ENCODE peak calls at places on chromosome 9, in nine cellular contexts. One of them, this sample, is unnamed.

GRCh38 chr9:77291714-77292113 is 114.4 kb downstream of the VPS13A start:
- DNase-seq in endothelial cell: peak; percentile 17
- DNase-seq in GM03348: peak; percentile 42
- DNase-seq in GM18507: no peak
- DNase-seq in BJ: no peak
- DNase-seq in HFF-Myc: peak; percentile 16
- DNase-seq in aorta: no peak
- DNase-seq in stimulated activated CD8-positive, alpha-beta memory T cell treated with anti-CD3 and anti-CD28 coated beads, Interleukin-15, amount 100 ng/mL, for 24 hours: no peak
- DNase-seq in KBM-7: peak; percentile 44
- DNase-seq in this sample: peak; percentile 40

GRCh38 chr9:120032639-120033038 is 547.3 kb downstream of the CDK5RAP2 start:
- DNase-seq in GM03348: peak; percentile 17
- DNase-seq in BJ: no peak
- DNase-seq in GM18507: no peak
- DNase-seq in stimulated activated CD8-positive, alpha-beta memory T cell treated with anti-CD3 and anti-CD28 coated beads, Interleukin-15, amount 100 ng/mL, for 24 hours: no peak
- DNase-seq in aorta: no peak
- DNase-seq in HFF-Myc: no peak
- DNase-seq in KBM-7: peak; percentile 3
- DNase-seq in endothelial cell: peak; percentile 34
- DNase-seq in this sample: peak; percentile 64

GRCh38 chr9:127873223-127873691 is 4.2 kb downstream of the AK1 start:
- DNase-seq in GM18507: no peak
- DNase-seq in stimulated activated CD8-positive, alpha-beta memory T cell treated with anti-CD3 and anti-CD28 coated beads, Interleukin-15, amount 100 ng/mL, for 24 hours: no peak
- DNase-seq in GM03348: no peak
- DNase-seq in aorta: no peak
- DNase-seq in BJ: no peak
- DNase-seq in KBM-7: no peak
- DNase-seq in HFF-Myc: no peak
- DNase-seq in endothelial cell: no peak
- DNase-seq in this sample: no peak

GRCh38 chr9:136588663-136589464 is 43.0 kb upstream of the NOTCH1 start:
- DNase-seq in stimulated activated CD8-positive, alpha-beta memory T cell treated with anti-CD3 and anti-CD28 coated beads, Interleukin-15, amount 100 ng/mL, for 24 hours: no peak
- DNase-seq in HFF-Myc: no peak
- DNase-seq in aorta: no peak
- DNase-seq in GM18507: no peak
- DNase-seq in BJ: no peak
- DNase-seq in GM03348: no peak
- DNase-seq in KBM-7: no peak
- DNase-seq in endothelial cell: peak; percentile 44
- DNase-seq in this sample: no peak

GRCh38 chr9:93119953-93120845 is 13.9 kb downstream of the NINJ1 start:
- DNase-seq in stimulated activated CD8-positive, alpha-beta memory T cell treated with anti-CD3 and anti-CD28 coated beads, Interleukin-15, amount 100 ng/mL, for 24 hours: no peak
- DNase-seq in endothelial cell: no peak
- DNase-seq in HFF-Myc: peak; percentile 55
- DNase-seq in GM03348: peak; percentile 74
- DNase-seq in GM18507: peak; percentile 66
- DNase-seq in aorta: peak; percentile 98
- DNase-seq in KBM-7: peak; percentile 88
- DNase-seq in BJ: peak; percentile 49
- DNase-seq in this sample: peak; percentile 93

GRCh38 chr9:136995772-136996308 is 528 bp downstream of the CLIC3 start:
- DNase-seq in KBM-7: no peak
- DNase-seq in BJ: no peak
- DNase-seq in HFF-Myc: no peak
- DNase-seq in aorta: no peak
- DNase-seq in GM18507: no peak
- DNase-seq in GM03348: peak; percentile 74
- DNase-seq in stimulated activated CD8-positive, alpha-beta memory T cell treated with anti-CD3 and anti-CD28 coated beads, Interleukin-15, amount 100 ng/mL, for 24 hours: no peak
- DNase-seq in endothelial cell: no peak
- DNase-seq in this sample: peak; percentile 36

GRCh38 chr9:89502038-89502601 is 4.2 kb upstream of the SEMA4D start:
- DNase-seq in GM18507: no peak
- DNase-seq in aorta: no peak
- DNase-seq in GM03348: no peak
- DNase-seq in endothelial cell: no peak
- DNase-seq in KBM-7: peak; percentile 65
- DNase-seq in HFF-Myc: no peak
- DNase-seq in BJ: no peak
- DNase-seq in stimulated activated CD8-positive, alpha-beta memory T cell treated with anti-CD3 and anti-CD28 coated beads, Interleukin-15, amount 100 ng/mL, for 24 hours: no peak
- DNase-seq in this sample: no peak

GRCh38 chr9:105881654-105882349 is 187.5 kb downstream of the TMEM38B start:
- DNase-seq in stimulated activated CD8-positive, alpha-beta memory T cell treated with anti-CD3 and anti-CD28 coated beads, Interleukin-15, amount 100 ng/mL, for 24 hours: peak; percentile 10
- DNase-seq in HFF-Myc: peak; percentile 21
- DNase-seq in endothelial cell: peak; percentile 71
- DNase-seq in GM03348: peak; percentile 61
- DNase-seq in GM18507: no peak
- DNase-seq in aorta: no peak
- DNase-seq in KBM-7: peak; percentile 77
- DNase-seq in BJ: no peak
- DNase-seq in this sample: peak; percentile 46

GRCh38 chr9:133184971-133185370 is 21.3 kb upstream of the GBGT1 start:
- DNase-seq in aorta: no peak
- DNase-seq in GM03348: peak; percentile 82
- DNase-seq in BJ: peak; percentile 13
- DNase-seq in endothelial cell: peak; percentile 33
- DNase-seq in HFF-Myc: peak; percentile 38
- DNase-seq in GM18507: no peak
- DNase-seq in stimulated activated CD8-positive, alpha-beta memory T cell treated with anti-CD3 and anti-CD28 coated beads, Interleukin-15, amount 100 ng/mL, for 24 hours: no peak
- DNase-seq in KBM-7: peak; percentile 84
- DNase-seq in this sample: peak; percentile 81

GRCh38 chr9:89799766-89800165 is 195.0 kb downstream of the GADD45G start:
- DNase-seq in KBM-7: no peak
- DNase-seq in GM03348: no peak
- DNase-seq in endothelial cell: no peak
- DNase-seq in HFF-Myc: no peak
- DNase-seq in BJ: no peak
- DNase-seq in aorta: no peak
- DNase-seq in stimulated activated CD8-positive, alpha-beta memory T cell treated with anti-CD3 and anti-CD28 coated beads, Interleukin-15, amount 100 ng/mL, for 24 hours: no peak
- DNase-seq in GM18507: no peak
- DNase-seq in this sample: no peak

GRCh38 chr9:81844131-81844567 is 84.1 kb upstream of the SPATA31D4 start:
- DNase-seq in GM03348: no peak
- DNase-seq in GM18507: no peak
- DNase-seq in endothelial cell: no peak
- DNase-seq in HFF-Myc: no peak
- DNase-seq in BJ: no peak
- DNase-seq in KBM-7: no peak
- DNase-seq in stimulated activated CD8-positive, alpha-beta memory T cell treated with anti-CD3 and anti-CD28 coated beads, Interleukin-15, amount 100 ng/mL, for 24 hours: no peak
- DNase-seq in aorta: no peak
- DNase-seq in this sample: no peak

GRCh38 chr9:129823163-129823933 is 588 bp downstream of the TOR1A start:
- DNase-seq in stimulated activated CD8-positive, alpha-beta memory T cell treated with anti-CD3 and anti-CD28 coated beads, Interleukin-15, amount 100 ng/mL, for 24 hours: no peak
- DNase-seq in aorta: no peak
- DNase-seq in endothelial cell: peak; percentile 38
- DNase-seq in GM03348: peak; percentile 64
- DNase-seq in KBM-7: peak; percentile 57
- DNase-seq in HFF-Myc: no peak
- DNase-seq in BJ: no peak
- DNase-seq in GM18507: no peak
- DNase-seq in this sample: peak; percentile 38

GRCh38 chr9:100352201-100352726 is 478 bp downstream of the TEX10 start:
- DNase-seq in aorta: peak; percentile 80
- DNase-seq in KBM-7: peak; percentile 55
- DNase-seq in GM18507: no peak
- DNase-seq in HFF-Myc: no peak
- DNase-seq in endothelial cell: peak; percentile 21
- DNase-seq in GM03348: peak; percentile 62
- DNase-seq in BJ: no peak
- DNase-seq in stimulated activated CD8-positive, alpha-beta memory T cell treated with anti-CD3 and anti-CD28 coated beads, Interleukin-15, amount 100 ng/mL, for 24 hours: peak; percentile 15
- DNase-seq in this sample: peak; percentile 14

This sample was measured in AG10803.